ENCODE peak calls at places on chromosome 2, in four cellular contexts. One of them, this sample, is unnamed.

GRCh38 chr2:127024769-127025356 is 82.1 kb downstream of the BIN1 start:
- DNase-seq in mucosa of gallbladder: peak
- DNase-seq in fibroblast of lung: peak
- DNase-seq in substantia nigra: no peak
- DNase-seq in this sample: no peak

GRCh38 chr2:120343433-120344105 is 2.4 kb upstream of the INHBB start:
- DNase-seq in fibroblast of lung: peak
- DNase-seq in mucosa of gallbladder: peak
- DNase-seq in substantia nigra: peak
- DNase-seq in this sample: peak

GRCh38 chr2:45669109-45669508 is 17.6 kb downstream of the PRKCE start:
- DNase-seq in substantia nigra: no peak
- DNase-seq in mucosa of gallbladder: no peak
- DNase-seq in fibroblast of lung: peak
- DNase-seq in this sample: no peak

GRCh38 chr2:101112772-101113157 is 38.4 kb downstream of the TBC1D8 start:
- DNase-seq in substantia nigra: no peak
- DNase-seq in mucosa of gallbladder: no peak
- DNase-seq in fibroblast of lung: no peak
- DNase-seq in this sample: no peak

GRCh38 chr2:26567534-26567933 is 73.6 kb downstream of the CIB4 start:
- DNase-seq in fibroblast of lung: no peak
- DNase-seq in substantia nigra: no peak
- DNase-seq in mucosa of gallbladder: no peak
- DNase-seq in this sample: no peak

GRCh38 chr2:121160366-121160765 is 124.6 kb downstream of the TFCP2L1 start:
- DNase-seq in fibroblast of lung: peak
- DNase-seq in mucosa of gallbladder: no peak
- DNase-seq in substantia nigra: no peak
- DNase-seq in this sample: peak

GRCh38 chr2:239820836-239821693 is 204.1 kb downstream of the NDUFA10 start:
- DNase-seq in substantia nigra: no peak
- DNase-seq in fibroblast of lung: no peak
- DNase-seq in mucosa of gallbladder: peak
- DNase-seq in this sample: no peak

GRCh38 chr2:23399674-23400261 is 14.8 kb downstream of the KLHL29 start:
- DNase-seq in substantia nigra: no peak
- DNase-seq in mucosa of gallbladder: no peak
- DNase-seq in fibroblast of lung: no peak
- DNase-seq in this sample: no peak

GRCh38 chr2:153568105-153568504 is 89.5 kb upstream of the RPRM start:
- DNase-seq in fibroblast of lung: no peak
- DNase-seq in substantia nigra: no peak
- DNase-seq in mucosa of gallbladder: no peak
- DNase-seq in this sample: no peak

This sample was measured in myocyte.